ENCODE peak calls at places on chromosomes 3 and 15, in six cellular contexts. One of them, this sample, is unnamed. For H3K9me3, the result is how much of the 10 kb centered on the place peaks cover.

GRCh38 chr15:72481015-72481659 is 7.0 kb downstream of the ARIH1 start:
- DNase-seq in endodermal cell: no peak
- DNase-seq in neural progenitor cell: no peak
- DNase-seq in psoas muscle: peak
- DNase-seq in astrocyte: no peak
- DNase-seq in PC-9: no peak
- DNase-seq in this sample: no peak

GRCh38 chr3:15390460-15390859 is 36.9 kb downstream of the METTL6 start:
- DNase-seq in psoas muscle: no peak
- DNase-seq in endodermal cell: no peak
- DNase-seq in PC-9: no peak
- DNase-seq in astrocyte: no peak
- DNase-seq in neural progenitor cell: no peak
- DNase-seq in this sample: no peak

GRCh38 chr3:27880969-27881892 is 159.1 kb upstream of the EOMES start:
- DNase-seq in psoas muscle: no peak
- DNase-seq in PC-9: no peak
- DNase-seq in astrocyte: no peak
- DNase-seq in endodermal cell: peak
- DNase-seq in neural progenitor cell: no peak
- DNase-seq in this sample: no peak

GRCh38 chr3:97949110-97949485 is 23.1 kb downstream of the RIOX2 start:
- DNase-seq in psoas muscle: no peak
- DNase-seq in PC-9: no peak
- DNase-seq in neural progenitor cell: no peak
- DNase-seq in endodermal cell: no peak
- DNase-seq in astrocyte: no peak
- DNase-seq in this sample: no peak

GRCh38 chr3:73745429-73746247 is 120.9 kb upstream of the PDZRN3 start:
- DNase-seq in PC-9: no peak
- DNase-seq in astrocyte: no peak
- DNase-seq in neural progenitor cell: no peak
- DNase-seq in psoas muscle: no peak
- DNase-seq in endodermal cell: no peak
- DNase-seq in this sample: no peak

GRCh38 chr3:124882749-124883148 is 4.4 kb downstream of the ITGB5 start:
- DNase-seq in astrocyte: no peak
- DNase-seq in PC-9: no peak
- DNase-seq in psoas muscle: no peak
- DNase-seq in neural progenitor cell: peak
- DNase-seq in endodermal cell: peak
- DNase-seq in this sample: no peak

GRCh38 chr3:39435006-39435748 is 28.7 kb downstream of the RPSA start:
- DNase-seq in psoas muscle: no peak
- DNase-seq in neural progenitor cell: no peak
- DNase-seq in astrocyte: no peak
- DNase-seq in PC-9: no peak
- DNase-seq in endodermal cell: no peak
- DNase-seq in this sample: no peak

GRCh38 chr3:182609575-182610156 is 183.6 kb upstream of the ATP11B start:
- DNase-seq in psoas muscle: no peak
- DNase-seq in astrocyte: no peak
- DNase-seq in endodermal cell: no peak
- DNase-seq in neural progenitor cell: no peak
- DNase-seq in PC-9: peak
- DNase-seq in this sample: peak

GRCh38 chr3:179179979-179180758 is 32.0 kb downstream of the PIK3CA start:
- DNase-seq in psoas muscle: no peak
- DNase-seq in astrocyte: peak
- DNase-seq in PC-9: no peak
- DNase-seq in neural progenitor cell: no peak
- DNase-seq in endodermal cell: no peak
- DNase-seq in this sample: no peak

GRCh38 chr15:61200626-61201025 is 28.5 kb downstream of the RORA start:
- DNase-seq in endodermal cell: peak
- DNase-seq in neural progenitor cell: no peak
- DNase-seq in PC-9: no peak
- DNase-seq in psoas muscle: no peak
- DNase-seq in astrocyte: no peak
- DNase-seq in this sample: no peak

GRCh38 chr3:158094235-158094916 is 11.8 kb downstream of the SHOX2 start:
- DNase-seq in endodermal cell: peak
- DNase-seq in neural progenitor cell: peak
- DNase-seq in astrocyte: no peak
- DNase-seq in PC-9: no peak
- DNase-seq in psoas muscle: no peak
- DNase-seq in this sample: no peak

GRCh38 chr3:153348457-153349137 is 186.6 kb downstream of the RAP2B start:
- DNase-seq in astrocyte: peak
- DNase-seq in endodermal cell: no peak
- DNase-seq in neural progenitor cell: no peak
- DNase-seq in PC-9: no peak
- DNase-seq in psoas muscle: no peak
- DNase-seq in this sample: no peak

GRCh38 chr3:150528359-150528797 is 17.9 kb downstream of the SERP1 start:
- DNase-seq in astrocyte: no peak
- DNase-seq in neural progenitor cell: no peak
- DNase-seq in endodermal cell: no peak
- DNase-seq in psoas muscle: no peak
- DNase-seq in PC-9: no peak
- DNase-seq in this sample: no peak

GRCh38 chr3:152444029-152444641 is 175.4 kb downstream of the MBNL1 start:
- DNase-seq in astrocyte: peak
- DNase-seq in endodermal cell: no peak
- DNase-seq in psoas muscle: no peak
- DNase-seq in neural progenitor cell: peak
- DNase-seq in PC-9: no peak
- DNase-seq in this sample: no peak

GRCh38 chr3:189621948-189622603 is 9.1 kb upstream of the TP63 start:
- DNase-seq in psoas muscle: peak
- DNase-seq in astrocyte: peak
- DNase-seq in endodermal cell: no peak
- DNase-seq in neural progenitor cell: no peak
- DNase-seq in PC-9: no peak
- DNase-seq in this sample: no peak

GRCh38 chr3:186534113-186534669 is 10.0 kb downstream of the CRYGS start:
- DNase-seq in neural progenitor cell: no peak
- DNase-seq in psoas muscle: no peak
- DNase-seq in astrocyte: no peak
- DNase-seq in PC-9: no peak
- DNase-seq in endodermal cell: no peak
- DNase-seq in this sample: no peak

GRCh38 chr3:42043116-42043796 is 47.9 kb upstream of the TRAK1 start:
- DNase-seq in astrocyte: peak
- DNase-seq in PC-9: peak
- DNase-seq in neural progenitor cell: peak
- DNase-seq in psoas muscle: no peak
- DNase-seq in endodermal cell: peak
- DNase-seq in this sample: no peak

GRCh38 chr3:140956058-140956835 is 14.6 kb downstream of the SLC25A36 start:
- DNase-seq in astrocyte: no peak
- DNase-seq in neural progenitor cell: no peak
- DNase-seq in psoas muscle: no peak
- DNase-seq in endodermal cell: no peak
- DNase-seq in PC-9: no peak
- DNase-seq in this sample: no peak

GRCh38 chr15:91780387-91780786 is 73.1 kb upstream of the SLCO3A1 start:
- DNase-seq in astrocyte: no peak
- DNase-seq in PC-9: no peak
- DNase-seq in psoas muscle: no peak
- DNase-seq in neural progenitor cell: no peak
- DNase-seq in endodermal cell: no peak
- DNase-seq in this sample: no peak

GRCh38 chr15:91853501-91853967 is at the start of gene SLCO3A1:
- DNase-seq in psoas muscle: peak
- DNase-seq in neural progenitor cell: peak
- DNase-seq in endodermal cell: peak
- DNase-seq in PC-9: peak
- DNase-seq in astrocyte: no peak
- DNase-seq in this sample: peak

GRCh38 chr3:53709856-53710674 is 136.2 kb downstream of the CHDH start:
- DNase-seq in psoas muscle: peak
- DNase-seq in PC-9: peak
- DNase-seq in neural progenitor cell: peak
- DNase-seq in endodermal cell: peak
- DNase-seq in astrocyte: peak
- DNase-seq in this sample: peak

GRCh38 chr3:63450023-63450422 is 171.9 kb downstream of the SYNPR start:
- DNase-seq in astrocyte: peak
- DNase-seq in psoas muscle: no peak
- DNase-seq in neural progenitor cell: no peak
- DNase-seq in endodermal cell: no peak
- DNase-seq in PC-9: no peak
- DNase-seq in this sample: no peak

GRCh38 chr3:114147281-114147680 is 31.6 kb downstream of the DRD3 start:
- DNase-seq in endodermal cell: peak
- DNase-seq in astrocyte: no peak
- DNase-seq in psoas muscle: no peak
- DNase-seq in neural progenitor cell: no peak
- DNase-seq in PC-9: no peak
- DNase-seq in this sample: no peak

GRCh38 chr3:188271226-188271894 is 117.4 kb downstream of the LPP start:
- DNase-seq in astrocyte: no peak
- DNase-seq in neural progenitor cell: no peak
- DNase-seq in endodermal cell: no peak
- DNase-seq in PC-9: no peak
- DNase-seq in psoas muscle: no peak
- DNase-seq in this sample: no peak

GRCh38 chr3:118938183-118938961 is 96.3 kb downstream of the IGSF11 start:
- DNase-seq in astrocyte: peak
- DNase-seq in endodermal cell: no peak
- DNase-seq in PC-9: no peak
- DNase-seq in psoas muscle: no peak
- DNase-seq in neural progenitor cell: no peak
- DNase-seq in this sample: no peak

GRCh38 chr3:102163039-102163817 is 271.6 kb upstream of the ZPLD1 start:
- DNase-seq in neural progenitor cell: no peak
- DNase-seq in endodermal cell: no peak
- DNase-seq in PC-9: peak
- DNase-seq in astrocyte: peak
- DNase-seq in psoas muscle: peak
- DNase-seq in this sample: peak

GRCh38 chr3:44065741-44066140 is 175.9 kb upstream of the TOPAZ1 start:
- DNase-seq in neural progenitor cell: peak
- DNase-seq in endodermal cell: peak
- DNase-seq in psoas muscle: no peak
- DNase-seq in astrocyte: no peak
- DNase-seq in PC-9: no peak
- DNase-seq in this sample: no peak

GRCh38 chr15:79130535-79131130 is 40.1 kb upstream of the RASGRF1 start:
- DNase-seq in endodermal cell: no peak
- DNase-seq in astrocyte: no peak
- DNase-seq in neural progenitor cell: peak
- DNase-seq in psoas muscle: no peak
- DNase-seq in PC-9: no peak
- DNase-seq in this sample: no peak

GRCh38 chr3:185983495-185984141 is 45.8 kb upstream of the TRA2B start:
- DNase-seq in astrocyte: peak
- DNase-seq in neural progenitor cell: peak
- DNase-seq in psoas muscle: peak
- DNase-seq in PC-9: peak
- DNase-seq in endodermal cell: peak
- DNase-seq in this sample: peak

GRCh38 chr15:89034305-89034704 is 54.0 kb upstream of the ABHD2 start:
- DNase-seq in astrocyte: no peak
- DNase-seq in PC-9: no peak
- DNase-seq in psoas muscle: no peak
- DNase-seq in neural progenitor cell: no peak
- DNase-seq in endodermal cell: no peak
- DNase-seq in this sample: no peak
- TF ChIP-seq CTCF in astrocyte: peak
- TF ChIP-seq CTCF in PC-9: peak
- TF ChIP-seq CTCF in psoas muscle: peak
- TF ChIP-seq CTCF in neural progenitor cell: no peak
- TF ChIP-seq CTCF in endodermal cell: peak
- TF ChIP-seq CTCF in this sample: no peak

GRCh38 chr3:36776436-36776835 is 12.1 kb upstream of the DCLK3 start:
- DNase-seq in psoas muscle: no peak
- DNase-seq in PC-9: no peak
- DNase-seq in astrocyte: no peak
- DNase-seq in neural progenitor cell: no peak
- DNase-seq in endodermal cell: no peak
- DNase-seq in this sample: no peak
- H3K9me3 ChIP-seq in psoas muscle: under half
- H3K9me3 ChIP-seq in PC-9: under half
- H3K9me3 ChIP-seq in astrocyte: under half
- H3K9me3 ChIP-seq in neural progenitor cell: under half
- H3K9me3 ChIP-seq in endodermal cell: under half
- H3K9me3 ChIP-seq in this sample: under half

DNA sequence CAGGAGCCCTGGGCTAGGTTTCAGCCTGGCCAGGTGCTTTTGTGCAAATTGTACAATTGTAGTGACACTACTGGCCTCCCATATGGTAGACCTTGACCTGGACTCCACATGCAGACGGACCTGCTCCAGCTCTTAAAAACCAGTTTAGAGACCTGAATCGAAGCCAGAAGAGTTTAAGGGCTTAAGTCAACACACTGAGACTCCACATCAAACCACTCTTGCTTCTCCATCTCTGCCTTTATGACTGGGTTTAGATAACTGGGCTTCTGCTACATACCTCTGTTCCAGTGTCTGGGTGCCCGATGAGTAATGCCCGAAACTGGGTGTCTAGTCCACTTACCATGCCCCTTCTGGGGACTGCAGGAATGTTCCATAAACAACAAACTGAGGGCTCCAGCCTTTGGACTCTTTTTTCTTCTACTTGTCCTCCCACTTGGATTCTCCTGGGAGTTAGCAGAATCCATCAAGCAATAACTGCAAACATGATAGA is 32.8 kb downstream of the TMEM212 start:
- DNase-seq in endodermal cell: no peak
- DNase-seq in neural progenitor cell: no peak
- DNase-seq in PC-9: peak
- DNase-seq in astrocyte: peak
- DNase-seq in psoas muscle: no peak
- DNase-seq in this sample: no peak
- H3K27ac ChIP-seq in endodermal cell: no peak
- H3K27ac ChIP-seq in neural progenitor cell: no peak
- H3K27ac ChIP-seq in PC-9: no peak
- H3K27ac ChIP-seq in astrocyte: peak
- H3K27ac ChIP-seq in psoas muscle: no peak
- H3K27ac ChIP-seq in this sample: peak

GRCh38 chr3:107988464-107989156 is 102.2 kb downstream of the CD47 start:
- DNase-seq in neural progenitor cell: no peak
- DNase-seq in endodermal cell: no peak
- DNase-seq in PC-9: peak
- DNase-seq in astrocyte: peak
- DNase-seq in psoas muscle: peak
- DNase-seq in this sample: peak
- TF ChIP-seq CTCF in neural progenitor cell: no peak
- TF ChIP-seq CTCF in endodermal cell: no peak
- TF ChIP-seq CTCF in PC-9: no peak
- TF ChIP-seq CTCF in astrocyte: no peak
- TF ChIP-seq CTCF in psoas muscle: no peak
- TF ChIP-seq CTCF in this sample: no peak